ENCODE peak calls at places on chromosomes 7 and 10, in eight cellular contexts. One of them, this sample, is unnamed.

GRCh38 chr7:1083729-1084657 is 3.9 kb upstream of the GPER1 start:
- DNase-seq in cardiac muscle cell: no peak
- DNase-seq in heart left ventricle: peak; percentile 71
- DNase-seq in right lobe of liver: no peak
- DNase-seq in heart right ventricle: peak; percentile 53
- DNase-seq in mucosa of descending colon: peak; percentile 88
- DNase-seq in right cardiac atrium: peak; percentile 56
- DNase-seq in CD4-positive, alpha-beta memory T cell: no peak
- DNase-seq in this sample: no peak

GRCh38 chr10:123136221-123136805 is 543 bp downstream of the HMX3 start:
- DNase-seq in cardiac muscle cell: no peak
- DNase-seq in heart left ventricle: no peak
- DNase-seq in right lobe of liver: no peak
- DNase-seq in heart right ventricle: no peak
- DNase-seq in mucosa of descending colon: no peak
- DNase-seq in right cardiac atrium: no peak
- DNase-seq in CD4-positive, alpha-beta memory T cell: peak; percentile 37
- DNase-seq in this sample: no peak

GRCh38 chr7:99061001-99061779 is 82.7 kb downstream of the SMURF1 start:
- DNase-seq in cardiac muscle cell: no peak
- DNase-seq in heart left ventricle: no peak
- DNase-seq in right lobe of liver: no peak
- DNase-seq in heart right ventricle: no peak
- DNase-seq in mucosa of descending colon: no peak
- DNase-seq in right cardiac atrium: no peak
- DNase-seq in CD4-positive, alpha-beta memory T cell: no peak
- DNase-seq in this sample: no peak

GRCh38 chr7:98079891-98080653 is 26.6 kb upstream of the LMTK2 start:
- DNase-seq in cardiac muscle cell: no peak
- DNase-seq in heart left ventricle: no peak
- DNase-seq in right lobe of liver: no peak
- DNase-seq in heart right ventricle: no peak
- DNase-seq in mucosa of descending colon: no peak
- DNase-seq in right cardiac atrium: no peak
- DNase-seq in CD4-positive, alpha-beta memory T cell: no peak
- DNase-seq in this sample: peak; percentile 11

GRCh38 chr7:51228386-51228958 is 88.1 kb downstream of the COBL start:
- DNase-seq in cardiac muscle cell: peak; percentile 2
- DNase-seq in heart left ventricle: no peak
- DNase-seq in right lobe of liver: no peak
- DNase-seq in heart right ventricle: no peak
- DNase-seq in mucosa of descending colon: no peak
- DNase-seq in right cardiac atrium: no peak
- DNase-seq in CD4-positive, alpha-beta memory T cell: no peak
- DNase-seq in this sample: no peak

GRCh38 chr10:45091968-45092367 is 91.2 kb downstream of the ZNF22 start:
- DNase-seq in cardiac muscle cell: no peak
- DNase-seq in heart left ventricle: no peak
- DNase-seq in right lobe of liver: no peak
- DNase-seq in heart right ventricle: peak; percentile 15
- DNase-seq in mucosa of descending colon: no peak
- DNase-seq in right cardiac atrium: no peak
- DNase-seq in CD4-positive, alpha-beta memory T cell: no peak
- DNase-seq in this sample: no peak

GRCh38 chr7:111029141-111029572 is 61.8 kb upstream of the LRRN3 start:
- DNase-seq in cardiac muscle cell: no peak
- DNase-seq in heart left ventricle: no peak
- DNase-seq in right lobe of liver: no peak
- DNase-seq in heart right ventricle: no peak
- DNase-seq in mucosa of descending colon: no peak
- DNase-seq in right cardiac atrium: no peak
- DNase-seq in CD4-positive, alpha-beta memory T cell: no peak
- DNase-seq in this sample: no peak

GRCh38 chr10:44470779-44471178 is 85.9 kb upstream of the CXCL12 start:
- DNase-seq in cardiac muscle cell: peak; percentile 40
- DNase-seq in heart left ventricle: no peak
- DNase-seq in right lobe of liver: no peak
- DNase-seq in heart right ventricle: no peak
- DNase-seq in mucosa of descending colon: no peak
- DNase-seq in right cardiac atrium: no peak
- DNase-seq in CD4-positive, alpha-beta memory T cell: no peak
- DNase-seq in this sample: no peak

GRCh38 chr10:86603256-86603655 is 51.1 kb upstream of the OPN4 start:
- DNase-seq in cardiac muscle cell: peak; percentile 38
- DNase-seq in heart left ventricle: no peak
- DNase-seq in right lobe of liver: no peak
- DNase-seq in heart right ventricle: no peak
- DNase-seq in mucosa of descending colon: no peak
- DNase-seq in right cardiac atrium: no peak
- DNase-seq in CD4-positive, alpha-beta memory T cell: no peak
- DNase-seq in this sample: no peak

GRCh38 chr7:80386686-80387085 is 125.2 kb downstream of the GNAT3 start:
- DNase-seq in cardiac muscle cell: no peak
- DNase-seq in heart left ventricle: no peak
- DNase-seq in right lobe of liver: no peak
- DNase-seq in heart right ventricle: no peak
- DNase-seq in mucosa of descending colon: no peak
- DNase-seq in right cardiac atrium: no peak
- DNase-seq in CD4-positive, alpha-beta memory T cell: no peak
- DNase-seq in this sample: no peak

GRCh38 chr10:43821103-43821502 is 172.4 kb upstream of the ZNF32 start:
- DNase-seq in cardiac muscle cell: no peak
- DNase-seq in heart left ventricle: no peak
- DNase-seq in right lobe of liver: no peak
- DNase-seq in heart right ventricle: no peak
- DNase-seq in mucosa of descending colon: no peak
- DNase-seq in right cardiac atrium: no peak
- DNase-seq in CD4-positive, alpha-beta memory T cell: no peak
- DNase-seq in this sample: no peak

GRCh38 chr10:133214468-133215410 is 15.3 kb upstream of the UTF1 start:
- DNase-seq in cardiac muscle cell: no peak
- DNase-seq in heart left ventricle: no peak
- DNase-seq in right lobe of liver: no peak
- DNase-seq in heart right ventricle: peak; percentile 6
- DNase-seq in mucosa of descending colon: no peak
- DNase-seq in right cardiac atrium: no peak
- DNase-seq in CD4-positive, alpha-beta memory T cell: peak; percentile 15
- DNase-seq in this sample: no peak

GRCh38 chr7:128235469-128235868 is 5.6 kb upstream of the LEP start:
- DNase-seq in cardiac muscle cell: no peak
- DNase-seq in heart left ventricle: no peak
- DNase-seq in right lobe of liver: no peak
- DNase-seq in heart right ventricle: no peak
- DNase-seq in mucosa of descending colon: no peak
- DNase-seq in right cardiac atrium: no peak
- DNase-seq in CD4-positive, alpha-beta memory T cell: no peak
- DNase-seq in this sample: no peak

GRCh38 chr7:133936074-133936473 is 191.1 kb upstream of the LRGUK start:
- DNase-seq in cardiac muscle cell: peak; percentile 54
- DNase-seq in heart left ventricle: no peak
- DNase-seq in right lobe of liver: no peak
- DNase-seq in heart right ventricle: no peak
- DNase-seq in mucosa of descending colon: no peak
- DNase-seq in right cardiac atrium: no peak
- DNase-seq in CD4-positive, alpha-beta memory T cell: no peak
- DNase-seq in this sample: no peak

GRCh38 chr7:140192176-140192575 is 15.4 kb upstream of the KDM7A start:
- DNase-seq in cardiac muscle cell: no peak
- DNase-seq in heart left ventricle: no peak
- DNase-seq in right lobe of liver: no peak
- DNase-seq in heart right ventricle: no peak
- DNase-seq in mucosa of descending colon: no peak
- DNase-seq in right cardiac atrium: no peak
- DNase-seq in CD4-positive, alpha-beta memory T cell: no peak
- DNase-seq in this sample: no peak

GRCh38 chr10:113939212-113939860 is 84.9 kb downstream of the NHLRC2 start:
- DNase-seq in cardiac muscle cell: no peak
- DNase-seq in heart left ventricle: no peak
- DNase-seq in right lobe of liver: no peak
- DNase-seq in heart right ventricle: no peak
- DNase-seq in mucosa of descending colon: no peak
- DNase-seq in right cardiac atrium: no peak
- DNase-seq in CD4-positive, alpha-beta memory T cell: no peak
- DNase-seq in this sample: no peak

GRCh38 chr7:136114966-136115762 is 138.0 kb upstream of the MTPN start:
- DNase-seq in cardiac muscle cell: peak; percentile 67
- DNase-seq in heart left ventricle: peak; percentile 39
- DNase-seq in right lobe of liver: peak; percentile 30
- DNase-seq in heart right ventricle: peak; percentile 28
- DNase-seq in mucosa of descending colon: peak; percentile 44
- DNase-seq in right cardiac atrium: peak; percentile 33
- DNase-seq in CD4-positive, alpha-beta memory T cell: no peak
- DNase-seq in this sample: peak; percentile 48

GRCh38 chr10:85259908-85260307 is 931.5 kb downstream of the CCSER2 start:
- DNase-seq in cardiac muscle cell: no peak
- DNase-seq in heart left ventricle: no peak
- DNase-seq in right lobe of liver: no peak
- DNase-seq in heart right ventricle: no peak
- DNase-seq in mucosa of descending colon: no peak
- DNase-seq in right cardiac atrium: no peak
- DNase-seq in CD4-positive, alpha-beta memory T cell: no peak
- DNase-seq in this sample: no peak

GRCh38 chr7:155170331-155170730 is 100.2 kb downstream of the HTR5A start:
- DNase-seq in cardiac muscle cell: no peak
- DNase-seq in heart left ventricle: no peak
- DNase-seq in right lobe of liver: no peak
- DNase-seq in heart right ventricle: no peak
- DNase-seq in mucosa of descending colon: no peak
- DNase-seq in right cardiac atrium: no peak
- DNase-seq in CD4-positive, alpha-beta memory T cell: no peak
- DNase-seq in this sample: no peak

GRCh38 chr7:155456772-155457543 is 971 bp upstream of the EN2 start:
- DNase-seq in cardiac muscle cell: peak; percentile 73
- DNase-seq in heart left ventricle: peak; percentile 60
- DNase-seq in right lobe of liver: peak; percentile 54
- DNase-seq in heart right ventricle: peak; percentile 67
- DNase-seq in mucosa of descending colon: peak; percentile 72
- DNase-seq in right cardiac atrium: peak; percentile 73
- DNase-seq in CD4-positive, alpha-beta memory T cell: no peak
- DNase-seq in this sample: no peak

GRCh38 chr10:119281581-119282071 is 74.3 kb downstream of the GRK5 start:
- DNase-seq in cardiac muscle cell: peak; percentile 49
- DNase-seq in heart left ventricle: peak; percentile 93
- DNase-seq in right lobe of liver: peak; percentile 77
- DNase-seq in heart right ventricle: peak; percentile 91
- DNase-seq in mucosa of descending colon: no peak
- DNase-seq in right cardiac atrium: peak; percentile 90
- DNase-seq in CD4-positive, alpha-beta memory T cell: no peak
- DNase-seq in this sample: no peak

GRCh38 chr7:71419546-71420337 is 287.8 kb downstream of the GALNT17 start:
- DNase-seq in cardiac muscle cell: no peak
- DNase-seq in heart left ventricle: no peak
- DNase-seq in right lobe of liver: no peak
- DNase-seq in heart right ventricle: no peak
- DNase-seq in mucosa of descending colon: no peak
- DNase-seq in right cardiac atrium: no peak
- DNase-seq in CD4-positive, alpha-beta memory T cell: no peak
- DNase-seq in this sample: no peak

GRCh38 chr10:125761961-125762360 is 13.7 kb downstream of the MMP21 start:
- DNase-seq in cardiac muscle cell: no peak
- DNase-seq in heart left ventricle: no peak
- DNase-seq in right lobe of liver: no peak
- DNase-seq in heart right ventricle: no peak
- DNase-seq in mucosa of descending colon: no peak
- DNase-seq in right cardiac atrium: no peak
- DNase-seq in CD4-positive, alpha-beta memory T cell: no peak
- DNase-seq in this sample: no peak

GRCh38 chr10:115696747-115697146 is 576.3 kb downstream of the GFRA1 start:
- DNase-seq in cardiac muscle cell: no peak
- DNase-seq in heart left ventricle: no peak
- DNase-seq in right lobe of liver: no peak
- DNase-seq in heart right ventricle: no peak
- DNase-seq in mucosa of descending colon: no peak
- DNase-seq in right cardiac atrium: no peak
- DNase-seq in CD4-positive, alpha-beta memory T cell: no peak
- DNase-seq in this sample: no peak

GRCh38 chr10:112140110-112140755 is 43.3 kb downstream of the GPAM start:
- DNase-seq in cardiac muscle cell: peak; percentile 77
- DNase-seq in heart left ventricle: peak; percentile 62
- DNase-seq in right lobe of liver: peak; percentile 65
- DNase-seq in heart right ventricle: peak; percentile 45
- DNase-seq in mucosa of descending colon: peak; percentile 81
- DNase-seq in right cardiac atrium: peak; percentile 58
- DNase-seq in CD4-positive, alpha-beta memory T cell: peak; percentile 76
- DNase-seq in this sample: peak; percentile 73

DNA sequence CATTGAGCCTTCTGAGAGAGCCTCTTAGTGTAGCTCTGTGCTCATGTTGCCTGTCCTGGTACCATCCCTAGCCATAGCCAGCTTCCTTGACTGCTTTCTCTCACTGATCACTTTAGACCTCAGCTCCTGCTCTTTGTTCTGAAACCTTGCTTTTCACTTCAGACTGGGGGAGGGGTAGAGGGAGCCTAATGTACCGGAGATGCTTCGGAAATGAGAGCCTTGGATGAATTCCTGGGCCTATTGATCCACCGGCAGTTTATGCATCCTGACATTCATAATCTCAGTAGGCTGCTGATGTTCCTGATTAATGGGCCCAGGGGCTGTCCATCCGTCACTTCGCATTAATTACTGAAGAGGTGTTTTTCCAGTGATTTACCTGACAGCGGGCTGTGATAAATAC is 38.8 kb downstream of the R3HCC1L start:
- DNase-seq in cardiac muscle cell: no peak
- DNase-seq in heart left ventricle: no peak
- DNase-seq in right lobe of liver: no peak
- DNase-seq in heart right ventricle: no peak
- DNase-seq in mucosa of descending colon: no peak
- DNase-seq in right cardiac atrium: no peak
- DNase-seq in CD4-positive, alpha-beta memory T cell: no peak
- DNase-seq in this sample: peak; percentile 11
- H3K4me1 ChIP-seq in cardiac muscle cell: peaks cover 14% of the 10 kb centered on the region
- H3K4me1 ChIP-seq in heart left ventricle: no peaks in the 10 kb centered on the region
- H3K4me1 ChIP-seq in right lobe of liver: no peaks in the 10 kb centered on the region
- H3K4me1 ChIP-seq in heart right ventricle: peaks cover 17% of the 10 kb centered on the region
- H3K4me1 ChIP-seq in mucosa of descending colon: no peaks in the 10 kb centered on the region
- H3K4me1 ChIP-seq in right cardiac atrium: peaks cover 5% of the 10 kb centered on the region
- H3K4me1 ChIP-seq in CD4-positive, alpha-beta memory T cell: peaks cover 12% of the 10 kb centered on the region
- H3K4me1 ChIP-seq in this sample: no peaks in the 10 kb centered on the region

GRCh38 chr7:36188266-36188665 is 35.2 kb downstream of the EEPD1 start:
- DNase-seq in cardiac muscle cell: no peak
- DNase-seq in heart left ventricle: no peak
- DNase-seq in right lobe of liver: peak; percentile 69
- DNase-seq in heart right ventricle: no peak
- DNase-seq in mucosa of descending colon: no peak
- DNase-seq in right cardiac atrium: no peak
- DNase-seq in CD4-positive, alpha-beta memory T cell: no peak
- DNase-seq in this sample: no peak
- H3K4me3 ChIP-seq in cardiac muscle cell: no peak overlapping the region
- H3K4me3 ChIP-seq in heart left ventricle: no peak overlapping the region
- H3K4me3 ChIP-seq in right lobe of liver: no peak overlapping the region
- H3K4me3 ChIP-seq in heart right ventricle: no peak overlapping the region
- H3K4me3 ChIP-seq in mucosa of descending colon: no peak overlapping the region
- H3K4me3 ChIP-seq in right cardiac atrium: no peak overlapping the region
- H3K4me3 ChIP-seq in CD4-positive, alpha-beta memory T cell: no peak overlapping the region
- H3K4me3 ChIP-seq in this sample: no peak overlapping the region

GRCh38 chr10:1406172-1406975 is 331.0 kb downstream of the ADARB2 start:
- DNase-seq in cardiac muscle cell: no peak
- DNase-seq in heart left ventricle: no peak
- DNase-seq in right lobe of liver: no peak
- DNase-seq in heart right ventricle: no peak
- DNase-seq in mucosa of descending colon: no peak
- DNase-seq in right cardiac atrium: no peak
- DNase-seq in CD4-positive, alpha-beta memory T cell: no peak
- DNase-seq in this sample: no peak
- H3K4me1 ChIP-seq in cardiac muscle cell: peaks cover 12% of the 10 kb centered on the region
- H3K4me1 ChIP-seq in heart left ventricle: no peaks in the 10 kb centered on the region
- H3K4me1 ChIP-seq in right lobe of liver: no peaks in the 10 kb centered on the region
- H3K4me1 ChIP-seq in heart right ventricle: no peaks in the 10 kb centered on the region
- H3K4me1 ChIP-seq in mucosa of descending colon: no peaks in the 10 kb centered on the region
- H3K4me1 ChIP-seq in right cardiac atrium: no peaks in the 10 kb centered on the region
- H3K4me1 ChIP-seq in CD4-positive, alpha-beta memory T cell: no peaks in the 10 kb centered on the region
- H3K4me1 ChIP-seq in this sample: no peaks in the 10 kb centered on the region

GRCh38 chr10:60082341-60083038 is 176.1 kb upstream of the CCDC6 start:
- DNase-seq in cardiac muscle cell: no peak
- DNase-seq in heart left ventricle: no peak
- DNase-seq in right lobe of liver: no peak
- DNase-seq in heart right ventricle: no peak
- DNase-seq in mucosa of descending colon: no peak
- DNase-seq in right cardiac atrium: no peak
- DNase-seq in CD4-positive, alpha-beta memory T cell: no peak
- DNase-seq in this sample: no peak
- H3K4me3 ChIP-seq in cardiac muscle cell: no peak overlapping the region
- H3K4me3 ChIP-seq in heart left ventricle: no peak overlapping the region
- H3K4me3 ChIP-seq in right lobe of liver: peak overlapping the region; percentile 27
- H3K4me3 ChIP-seq in heart right ventricle: no peak overlapping the region
- H3K4me3 ChIP-seq in mucosa of descending colon: no peak overlapping the region
- H3K4me3 ChIP-seq in right cardiac atrium: no peak overlapping the region
- H3K4me3 ChIP-seq in CD4-positive, alpha-beta memory T cell: no peak overlapping the region
- H3K4me3 ChIP-seq in this sample: no peak overlapping the region